ENCODE peak calls at places on chromosomes 11 and 22, in ten cellular contexts. Y, S, E, A, R, F, Z, C, M and I are unnamed samples.

GRCh38 chr11:99593197-99593596 is 572.4 kb downstream of the CNTN5 start:
- DNase-seq in Y (no peak), S (no peak), E (no peak), A (no peak), R (no peak), F (no peak), Z (no peak), C (no peak), M (no peak), I (no peak)

GRCh38 chr11:121367434-121367833 is 74.9 kb downstream of the SC5D start:
- DNase-seq in Y (no peak), S (peak), E (no peak), A (no peak), R (no peak), F (no peak), Z (no peak), C (no peak), M (no peak), I (no peak)

GRCh38 chr22:49404020-49404419 is 423.7 kb downstream of the BRD1 start:
- DNase-seq in Y (no peak), S (no peak), E (no peak), A (no peak), R (no peak), F (no peak), Z (no peak), C (no peak), M (no peak), I (no peak)

GRCh38 chr11:31557991-31558390 is 48.4 kb downstream of the ELP4 start:
- DNase-seq in Y (no peak), S (no peak), E (no peak), A (peak), R (no peak), F (no peak), Z (no peak), C (no peak), M (no peak), I (no peak)

GRCh38 chr22:41286639-41287091 is 678 bp upstream of the RANGAP1 start:
- DNase-seq in Y (no peak), S (peak), E (no peak), A (no peak), R (no peak), F (no peak), Z (no peak), C (no peak), M (no peak), I (no peak)

GRCh38 chr11:36008576-36008975 is 64.7 kb downstream of the LDLRAD3 start:
- DNase-seq in Y (no peak), S (no peak), E (no peak), A (no peak), R (no peak), F (no peak), Z (no peak), C (no peak), M (no peak), I (no peak)

GRCh38 chr11:109040303-109040702 is 375.4 kb downstream of the DDX10 start:
- DNase-seq in Y (no peak), S (no peak), E (no peak), A (peak), R (no peak), F (no peak), Z (no peak), C (no peak), M (peak), I (no peak)

GRCh38 chr11:101862410-101863233 is 52.2 kb upstream of the CEP126 start:
- DNase-seq in Y (no peak), S (peak), E (no peak), A (peak), R (peak), F (no peak), Z (peak), C (no peak), M (peak), I (no peak)

GRCh38 chr22:22535662-22536061 is 15.6 kb upstream of the ZNF280A start:
- DNase-seq in Y (no peak), S (no peak), E (no peak), A (no peak), R (no peak), F (no peak), Z (no peak), C (no peak), M (no peak), I (no peak)

GRCh38 chr11:704799-705645 is 1.0 kb upstream of the EPS8L2 start:
- DNase-seq in Y (no peak), S (no peak), E (no peak), A (no peak), R (peak), F (peak), Z (no peak), C (peak), M (no peak), I (no peak)

GRCh38 chr11:17599460-17599925 is 52.4 kb downstream of the OTOG start:
- DNase-seq in Y (no peak), S (no peak), E (no peak), A (no peak), R (no peak), F (peak), Z (no peak), C (peak), M (no peak), I (no peak)

DNA sequence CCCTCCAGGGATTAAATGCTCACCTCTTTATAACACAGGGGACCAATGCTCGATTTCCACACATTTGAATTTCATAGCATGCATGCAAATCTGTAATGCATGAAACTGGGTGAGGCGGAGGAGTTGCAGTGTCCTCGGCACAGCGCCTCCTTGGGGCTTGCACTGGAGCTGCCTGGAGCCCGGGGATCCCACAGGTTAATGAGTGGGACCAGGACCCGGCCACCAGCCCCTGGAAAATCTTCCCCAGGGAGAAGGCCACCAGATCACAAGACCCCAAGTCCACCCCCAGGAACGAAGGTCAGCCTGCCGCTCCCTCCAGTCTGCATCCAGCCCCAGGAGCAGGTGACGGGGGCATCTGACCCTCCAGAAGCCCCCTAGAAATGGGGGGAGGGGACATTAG is 119.1 kb downstream of the MN1 start:
- DNase-seq in Y (no peak), S (no peak), E (no peak), A (peak), R (no peak), F (no peak), Z (no peak), C (no peak), M (no peak), I (no peak)
- TF ChIP-seq CTCF in Y (peak), S (peak), E (peak), A (peak), R (no peak), F (no peak), Z (no peak), C (no peak), M (peak), I (peak)

GRCh38 chr11:3967695-3968094 is 112.2 kb downstream of the STIM1 start:
- DNase-seq in Y (no peak), S (no peak), E (no peak), A (peak), R (no peak), F (no peak), Z (no peak), C (no peak), M (no peak), I (no peak)
- H3K4me3 ChIP-seq in Y (no peak), S (no peak), E (no peak), A (no peak), R (no peak), F (no peak), Z (no peak), C (no peak), M (no peak), I (no peak)

GRCh38 chr11:118640332-118641154 is 33.1 kb downstream of the PHLDB1 start:
- DNase-seq in Y (no peak), S (no peak), E (no peak), A (no peak), R (no peak), F (no peak), Z (no peak), C (no peak), M (no peak), I (no peak)
- TF ChIP-seq CTCF in Y (peak), S (no peak), E (peak), A (no peak), R (no peak), F (no peak), Z (peak), C (peak), M (no peak), I (no peak)

GRCh38 chr11:91100432-91100831 is 877.6 kb upstream of the CHORDC1 start:
- DNase-seq in Y (no peak), S (no peak), E (no peak), A (no peak), R (no peak), F (no peak), Z (no peak), C (no peak), M (no peak), I (no peak)
- H3K4me3 ChIP-seq in Y (no peak), S (no peak), E (no peak), A (no peak), R (no peak), F (no peak), Z (no peak), C (no peak), M (no peak), I (no peak)

GRCh38 chr11:67523556-67524479 is 572 bp upstream of the CABP2 start:
- DNase-seq in Y (no peak), S (no peak), E (no peak), A (no peak), R (no peak), F (no peak), Z (no peak), C (no peak), M (no peak), I (no peak)
- TF ChIP-seq CTCF in Y (no peak), S (no peak), E (no peak), A (no peak), R (no peak), F (no peak), Z (no peak), C (no peak), M (no peak), I (no peak)

DNA sequence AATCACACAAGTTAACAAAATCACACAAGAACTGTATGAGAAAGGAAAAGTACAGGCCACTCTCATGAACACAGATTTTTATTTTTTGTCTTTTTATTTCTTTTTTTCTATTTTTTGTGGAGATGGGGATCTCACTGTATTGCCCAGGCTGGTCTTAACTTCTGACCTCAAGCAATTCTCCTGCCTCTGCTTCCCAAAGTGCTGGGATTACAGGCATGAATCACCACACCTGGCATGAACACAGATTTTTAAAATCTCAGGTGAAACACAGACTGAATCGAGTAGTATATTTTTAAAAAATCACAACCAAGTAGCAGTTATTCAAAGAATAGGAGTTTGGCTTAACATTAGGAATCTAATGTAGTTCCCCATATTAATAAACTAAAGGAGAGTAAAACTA is 18.3 kb downstream of the RNF169 start:
- DNase-seq in Y (no peak), S (no peak), E (no peak), A (no peak), R (no peak), F (no peak), Z (no peak), C (no peak), M (no peak), I (no peak)
- H3K4me3 ChIP-seq in Y (no peak), S (no peak), E (no peak), A (no peak), R (no peak), F (no peak), Z (no peak), C (no peak), M (no peak), I (no peak)

DNA sequence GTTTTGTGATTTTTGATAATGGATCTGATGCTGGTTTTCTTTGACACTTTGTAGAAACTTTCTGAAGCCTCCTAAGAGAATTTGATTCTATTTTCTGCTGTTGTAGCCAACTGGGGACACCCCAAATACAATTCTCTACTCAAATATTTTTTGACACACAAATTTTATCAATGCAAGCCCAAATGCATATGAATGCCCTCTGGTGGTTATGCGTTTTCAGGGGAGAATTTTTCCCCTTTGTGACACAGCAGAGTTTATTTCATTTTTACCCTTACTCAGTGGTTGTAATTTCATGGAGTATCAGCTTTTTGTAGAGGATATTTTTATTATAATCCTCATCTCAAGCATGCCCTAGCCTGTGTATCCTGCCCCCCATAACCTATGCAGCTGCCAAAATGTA is 44.7 kb upstream of the MTMR2 start:
- DNase-seq in Y (no peak), S (no peak), E (no peak), A (no peak), R (no peak), F (no peak), Z (no peak), C (no peak), M (no peak), I (no peak)
- TF ChIP-seq CTCF in Y (peak), S (peak), E (peak), A (no peak), R (no peak), F (no peak), Z (no peak), C (peak), M (peak), I (peak)